ENCODE peak calls at places on chromosome 12, in eight cellular contexts. E is CD8-positive, alpha-beta T cell; I is cardiac muscle cell; H is epithelial cell of proximal tubule; M is astrocyte of the cerebellum; Q is GM23338; P is heart left ventricle; D is glutamatergic neuron. N is an unnamed sample.
A peak's percentile ranks its signal among the peaks of the same experiment; 100 is the strongest.

GRCh38 chr12:112303004-112303403 is 79.2 kb downstream of the HECTD4 start:
- DNase-seq in E (peak; percentile 22), I (peak; percentile 81), H (no peak), M (peak; percentile 44), Q (no peak), P (no peak), D (no peak), N (peak; percentile 56)

GRCh38 chr12:3658327-3659163 is 94.4 kb downstream of the CRACR2A start:
- DNase-seq in E (peak; percentile 32), I (peak; percentile 57), H (no peak), M (no peak), Q (peak; percentile 87), P (peak; percentile 28), D (peak; percentile 64), N (no peak)

GRCh38 chr12:90978117-90978770 is 23.3 kb upstream of the CCER1 start:
- DNase-seq in E (no peak), I (peak; percentile 85), H (no peak), M (peak; percentile 62), Q (peak; percentile 55), P (no peak), D (no peak), N (no peak)

GRCh38 chr12:69023840-69024239 is 90.9 kb upstream of the CPM start:
- DNase-seq in E (no peak), I (no peak), H (no peak), M (no peak), Q (no peak), P (no peak), D (no peak), N (no peak)

GRCh38 chr12:57816855-57817151 is 1.7 kb downstream of the AVIL start:
- DNase-seq in E (no peak), I (peak; percentile 82), H (no peak), M (no peak), Q (no peak), P (peak; percentile 63), D (no peak), N (no peak)

GRCh38 chr12:49825971-49826421 is 2.2 kb downstream of the NCKAP5L start:
- DNase-seq in E (no peak), I (peak; percentile 59), H (no peak), M (no peak), Q (no peak), P (peak; percentile 15), D (no peak), N (no peak)

GRCh38 chr12:66898700-66899469 is 220.0 kb upstream of the GRIP1 start:
- DNase-seq in E (no peak), I (no peak), H (no peak), M (no peak), Q (no peak), P (no peak), D (no peak), N (no peak)

GRCh38 chr12:5435161-5435560 is 3.3 kb downstream of the NTF3 start:
- DNase-seq in E (no peak), I (no peak), H (no peak), M (no peak), Q (no peak), P (no peak), D (no peak), N (no peak)

GRCh38 chr12:7160183-7160582 is 29.3 kb upstream of the PEX5 start:
- DNase-seq in E (no peak), I (no peak), H (no peak), M (no peak), Q (no peak), P (no peak), D (no peak), N (no peak)

GRCh38 chr12:121942145-121942718 is 23.8 kb downstream of the CFAP251 start:
- DNase-seq in E (no peak), I (peak; percentile 82), H (no peak), M (peak; percentile 53), Q (no peak), P (no peak), D (no peak), N (no peak)

GRCh38 chr12:70033310-70033709 is 208.3 kb downstream of the MYRFL start:
- DNase-seq in E (no peak), I (no peak), H (no peak), M (no peak), Q (no peak), P (no peak), D (no peak), N (no peak)

GRCh38 chr12:94982456-94982855 is 21.0 kb downstream of the NDUFA12 start:
- DNase-seq in E (no peak), I (no peak), H (no peak), M (no peak), Q (no peak), P (no peak), D (no peak), N (no peak)

GRCh38 chr12:111248221-111248620 is 120.7 kb downstream of the PHETA1 start:
- DNase-seq in E (no peak), I (peak; percentile 45), H (no peak), M (no peak), Q (no peak), P (no peak), D (peak; percentile 60), N (no peak)

GRCh38 chr12:49671051-49671765 is 36.0 kb downstream of the FMNL3 start:
- DNase-seq in E (peak; percentile 69), I (no peak), H (no peak), M (no peak), Q (no peak), P (no peak), D (no peak), N (no peak)

GRCh38 chr12:49487605-49488004 is 51.2 kb upstream of the KCNH3 start:
- DNase-seq in E (no peak), I (no peak), H (no peak), M (no peak), Q (no peak), P (no peak), D (no peak), N (no peak)

GRCh38 chr12:12807970-12808702 is 5.0 kb upstream of the DDX47 start:
- DNase-seq in E (peak; percentile 61), I (no peak), H (no peak), M (no peak), Q (no peak), P (peak; percentile 82), D (no peak), N (no peak)

GRCh38 chr12:18224745-18225144 is 36.6 kb upstream of the PIK3C2G start:
- DNase-seq in E (no peak), I (peak; percentile 68), H (peak; percentile 9), M (peak; percentile 43), Q (peak; percentile 73), P (no peak), D (no peak), N (no peak)

GRCh38 chr12:127113945-127114344 is 1153.0 kb upstream of the TMEM132C start:
- DNase-seq in E (no peak), I (no peak), H (no peak), M (no peak), Q (peak; percentile 9), P (no peak), D (no peak), N (no peak)

GRCh38 chr12:127107744-127108143 is 1159.2 kb upstream of the TMEM132C start:
- DNase-seq in E (no peak), I (no peak), H (no peak), M (no peak), Q (no peak), P (no peak), D (no peak), N (no peak)

GRCh38 chr12:127106723-127107122 is 1160.2 kb upstream of the TMEM132C start:
- DNase-seq in E (no peak), I (no peak), H (no peak), M (no peak), Q (no peak), P (no peak), D (no peak), N (no peak)

GRCh38 chr12:127108360-127109215 is 1158.4 kb upstream of the TMEM132C start:
- DNase-seq in E (peak; percentile 32), I (peak; percentile 38), H (no peak), M (peak; percentile 46), Q (peak; percentile 59), P (peak; percentile 41), D (peak; percentile 59), N (peak; percentile 64)
- TF ChIP-seq CTCF in E (peak; percentile 46), I (peak; percentile 40), H (peak; percentile 80), M (peak; percentile 75), Q (peak; percentile 67), P (peak; percentile 62), D (peak; percentile 55), N (peak; percentile 53)

DNA sequence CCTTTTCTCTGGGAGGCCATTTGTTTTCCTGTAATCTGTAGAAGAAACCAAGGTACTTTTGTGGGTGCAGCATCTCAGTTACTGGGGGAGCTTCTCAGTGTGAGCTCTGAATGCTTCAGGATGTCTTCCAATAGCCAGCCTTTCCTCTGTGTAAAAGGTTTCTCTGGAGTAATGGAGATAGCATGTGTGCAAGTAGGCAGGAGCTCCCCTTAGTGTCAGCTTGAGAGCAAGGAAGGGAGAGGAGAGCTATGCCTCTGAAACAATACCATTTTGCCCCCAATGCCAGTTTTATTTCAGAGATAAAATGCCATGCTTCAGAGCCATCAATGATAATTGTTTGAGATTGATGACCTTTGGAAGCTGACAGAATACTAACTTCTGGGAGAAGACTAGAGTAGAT is 125.5 kb downstream of the CRADD start:
- DNase-seq in E (no peak), I (peak; percentile 66), H (no peak), M (no peak), Q (peak; percentile 21), P (no peak), D (no peak), N (no peak)
- TF ChIP-seq CTCF in E (no peak), I (peak; percentile 44), H (peak; percentile 52), M (peak; percentile 41), Q (peak; percentile 65), P (peak; percentile 15), D (no peak), N (no peak)

DNA sequence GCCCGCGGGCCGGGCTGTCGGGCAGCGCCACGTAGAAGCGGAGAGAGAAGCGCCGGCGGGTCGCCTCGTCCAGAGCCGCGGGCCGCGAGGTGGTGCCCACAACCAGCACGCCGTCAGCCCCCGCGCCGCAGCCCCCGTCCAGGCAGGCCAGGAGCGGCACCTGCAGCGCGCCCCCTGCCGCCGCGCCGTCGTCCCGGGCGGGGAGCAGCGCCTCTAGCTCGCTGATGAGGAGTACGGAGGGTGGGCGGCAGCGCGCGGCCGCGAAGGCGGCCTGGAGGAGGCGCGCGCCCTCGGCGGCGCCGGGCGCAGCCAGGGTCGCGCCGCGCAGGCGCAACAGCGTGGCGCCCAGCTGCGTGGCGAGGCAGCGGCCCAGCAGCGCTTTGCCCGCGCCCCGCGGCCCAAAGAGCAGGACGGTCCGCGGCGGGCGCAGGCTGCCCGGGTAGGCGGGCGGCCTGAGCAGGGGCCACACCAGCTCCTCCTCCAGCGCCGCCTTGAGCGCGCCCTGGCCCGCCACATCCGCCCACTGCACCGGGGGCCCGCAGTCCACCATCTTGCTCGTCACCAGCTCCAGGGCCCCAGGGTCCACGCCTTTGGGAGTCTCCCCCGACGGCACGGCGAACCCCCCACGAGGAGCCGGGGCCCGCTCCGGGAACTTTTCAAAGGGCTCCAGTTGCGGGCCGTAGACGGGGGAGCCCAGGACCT is 27.6 kb downstream of the FIGNL2 start:
- DNase-seq in E (peak; percentile 84), I (peak; percentile 72), H (no peak), M (no peak), Q (peak; percentile 84), P (peak; percentile 70), D (peak; percentile 77), N (no peak)
- TF ChIP-seq CTCF in E (peak; percentile 62), I (no peak), H (no peak), M (no peak), Q (peak; percentile 73), P (peak; percentile 29), D (no peak), N (no peak)

DNA sequence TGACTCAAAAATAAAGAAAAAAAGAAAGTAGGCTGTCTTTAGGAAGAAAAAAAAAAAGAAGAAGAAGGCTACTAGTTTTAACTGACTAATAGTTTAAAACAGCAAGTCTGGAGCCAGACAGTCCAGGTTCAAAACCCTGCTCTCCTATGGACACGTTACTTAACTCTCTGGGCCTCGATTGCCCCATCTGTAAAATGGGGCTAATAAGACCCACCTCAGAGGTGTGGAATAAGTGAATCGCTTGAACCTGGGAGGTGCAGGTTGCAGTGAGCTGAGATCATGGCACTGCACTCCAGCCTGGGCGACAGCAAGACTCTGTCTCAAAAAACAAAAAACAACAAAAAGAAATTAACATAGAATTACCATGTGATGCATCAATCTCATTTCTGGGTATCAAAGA is 10.5 kb upstream of the SCARB1 start:
- DNase-seq in E (no peak), I (no peak), H (no peak), M (no peak), Q (no peak), P (no peak), D (no peak), N (no peak)
- TF ChIP-seq CTCF in E (no peak), I (no peak), H (no peak), M (no peak), Q (no peak), P (no peak), D (no peak), N (no peak)